ENCODE peak calls at places on chromosomes 3 and 15, in five cellular contexts. P is NCI-H1105, X is sigmoid colon, T is mucosa of descending colon, L is progenitor cell of endocrine pancreas. E is an unnamed sample.

GRCh38 chr15:69576035-69576526 is 123.5 kb downstream of the RPLP1 start:
- DNase-seq in P (peak; percentile 60), X (no peak), T (no peak), L (no peak), E (peak; percentile 6)

GRCh38 chr3:49454457-49454856 is 15.6 kb upstream of the DAG1 start:
- DNase-seq in P (peak; percentile 6), X (no peak), T (no peak), L (peak; percentile 36), E (no peak)

GRCh38 chr3:45055411-45056143 is 29.5 kb downstream of the CLEC3B start:
- DNase-seq in P (no peak), X (no peak), T (no peak), L (no peak), E (peak; percentile 10)

GRCh38 chr3:16522820-16523219 is 9.3 kb upstream of the RFTN1 start:
- DNase-seq in P (no peak), X (no peak), T (no peak), L (no peak), E (no peak)

GRCh38 chr15:67762610-67763368 is 62.5 kb upstream of the SKOR1 start:
- DNase-seq in P (no peak), X (no peak), T (no peak), L (no peak), E (no peak)

GRCh38 chr15:85330941-85331588 is 49.3 kb upstream of the AKAP13 start:
- DNase-seq in P (no peak), X (peak; percentile 98), T (peak; percentile 92), L (peak; percentile 57), E (peak; percentile 58)

GRCh38 chr3:197239857-197240256 is 58.6 kb downstream of the DLG1 start:
- DNase-seq in P (no peak), X (no peak), T (no peak), L (no peak), E (no peak)

GRCh38 chr3:194849166-194849875 is 163.6 kb downstream of the FAM43A start:
- DNase-seq in P (no peak), X (no peak), T (no peak), L (no peak), E (no peak)

GRCh38 chr3:8239718-8240698 is 261.6 kb upstream of the LMCD1 start:
- DNase-seq in P (no peak), X (no peak), T (no peak), L (peak; percentile 12), E (no peak)

GRCh38 chr15:42549782-42550392 is 1.2 kb downstream of the HAUS2 start:
- DNase-seq in P (no peak), X (no peak), T (no peak), L (no peak), E (no peak)

GRCh38 chr3:64489361-64490044 is 198.3 kb downstream of the ADAMTS9 start:
- DNase-seq in P (peak; percentile 80), X (peak; percentile 66), T (peak; percentile 59), L (peak; percentile 70), E (no peak)

GRCh38 chr15:100263721-100264455 is 77.9 kb downstream of the ADAMTS17 start:
- DNase-seq in P (no peak), X (no peak), T (no peak), L (peak; percentile 4), E (no peak)

GRCh38 chr3:194810076-194810475 is 124.4 kb downstream of the FAM43A start:
- DNase-seq in P (no peak), X (no peak), T (no peak), L (no peak), E (no peak)

GRCh38 chr3:107412376-107412775 is 35.1 kb downstream of the CCDC54 start:
- DNase-seq in P (no peak), X (peak; percentile 63), T (no peak), L (no peak), E (peak; percentile 49)

GRCh38 chr15:55907797-55908196 is 85.6 kb downstream of the NEDD4 start:
- DNase-seq in P (no peak), X (no peak), T (no peak), L (no peak), E (no peak)

GRCh38 chr15:74212494-74212893 is 9.9 kb upstream of the STRA6 start:
- DNase-seq in P (no peak), X (no peak), T (no peak), L (no peak), E (no peak)

E was measured in NCI-H446.